ENCODE peak calls at places on chromosomes 12 and 14, in four cellular contexts. M, Z, I and S are unnamed samples.

GRCh38 chr14:68792830-68793733 is at the start of gene ZFP36L1:
- DNase-seq in I (peak; percentile 98), Z (peak; percentile 95), M (peak; percentile 97), S (peak; percentile 97)

GRCh38 chr12:112906712-112907414 is at the start of gene OAS1:
- DNase-seq in M (peak; percentile 78), I (no peak), Z (peak; percentile 52), S (no peak)

GRCh38 chr12:93736640-93737178 is 59.5 kb downstream of the CRADD start:
- DNase-seq in M (no peak), I (no peak), Z (no peak), S (peak; percentile 13)

GRCh38 chr12:62900686-62901272 is 34.2 kb downstream of the PPM1H start:
- DNase-seq in I (no peak), M (no peak), Z (no peak), S (no peak)

GRCh38 chr14:100591453-100592371 is 4.5 kb upstream of the BEGAIN start:
- DNase-seq in I (peak; percentile 61), Z (no peak), M (no peak), S (no peak)

GRCh38 chr14:34682787-34683321 is 31.5 kb downstream of the CFL2 start:
- DNase-seq in I (no peak), M (no peak), Z (no peak), S (no peak)

GRCh38 chr12:8823565-8824300 is 1.3 kb downstream of the A2ML1 start:
- DNase-seq in Z (no peak), I (no peak), M (no peak), S (peak; percentile 61)

GRCh38 chr12:80099259-80099658 is at the start of gene OTOGL:
- DNase-seq in Z (no peak), M (no peak), I (no peak), S (no peak)

GRCh38 chr12:96210376-96211055 is 16.3 kb downstream of the ELK3 start:
- DNase-seq in M (no peak), I (peak; percentile 87), Z (peak; percentile 54), S (no peak)

GRCh38 chr14:53147893-53148292 is 5.2 kb downstream of the DDHD1 start:
- DNase-seq in Z (no peak), M (no peak), I (no peak), S (no peak)

GRCh38 chr12:19148860-19149259 is 19.3 kb downstream of the PLEKHA5 start:
- DNase-seq in M (no peak), Z (no peak), I (no peak), S (no peak)

GRCh38 chr12:50111693-50112455 is at the start of gene COX14:
- DNase-seq in M (peak; percentile 99), I (peak; percentile 99), Z (peak; percentile 99), S (peak; percentile 99)

GRCh38 chr14:36950812-36951211 is 221.6 kb downstream of the SLC25A21 start:
- DNase-seq in I (no peak), M (no peak), Z (no peak), S (no peak)

GRCh38 chr14:38121280-38121679 is 86.4 kb upstream of the SSTR1 start:
- DNase-seq in M (no peak), I (no peak), Z (no peak), S (no peak)

GRCh38 chr12:51388066-51388799 is 3.0 kb downstream of the GALNT6 start:
- DNase-seq in M (no peak), Z (no peak), I (no peak), S (peak; percentile 87)

GRCh38 chr12:104190151-104190550 is 25.4 kb upstream of the TXNRD1 start:
- DNase-seq in Z (no peak), I (no peak), M (no peak), S (no peak)

GRCh38 chr12:32535260-32535999 is 136.1 kb downstream of the FGD4 start:
- DNase-seq in Z (peak; percentile 61), I (peak; percentile 85), M (peak; percentile 87), S (peak; percentile 15)

GRCh38 chr14:61847861-61848260 is 85.6 kb downstream of the SNAPC1 start:
- DNase-seq in I (no peak), M (no peak), Z (no peak), S (no peak)

GRCh38 chr12:49939707-49940106 is 10.8 kb upstream of the AQP2 start:
- DNase-seq in M (no peak), I (peak; percentile 21), Z (no peak), S (no peak)

GRCh38 chr14:49617846-49618519 is 2.4 kb downstream of the RPL36AL start:
- DNase-seq in Z (no peak), I (no peak), M (no peak), S (no peak)

GRCh38 chr12:66438601-66439000 is 136.3 kb downstream of the HELB start:
- DNase-seq in Z (no peak), I (no peak), M (no peak), S (no peak)

GRCh38 chr12:99824900-99825562 is 159.7 kb downstream of the ANKS1B start:
- DNase-seq in I (no peak), M (no peak), Z (no peak), S (no peak)

GRCh38 chr14:105861985-105862465 is 335.6 kb downstream of the TMEM121 start:
- DNase-seq in Z (peak; percentile 70), M (no peak), I (peak; percentile 82), S (no peak)

GRCh38 chr12:40145896-40146295 is 40.0 kb upstream of the SLC2A13 start:
- DNase-seq in I (no peak), Z (no peak), M (no peak), S (peak; percentile 5)

GRCh38 chr14:100654814-100655795 is 67.9 kb upstream of the BEGAIN start:
- DNase-seq in Z (no peak), I (no peak), M (peak; percentile 67), S (peak; percentile 20)

GRCh38 chr12:75207338-75208083 is 2.1 kb downstream of the KCNC2 start:
- DNase-seq in M (no peak), I (peak; percentile 72), Z (no peak), S (no peak)

GRCh38 chr12:121295746-121296617 is 527 bp downstream of the CAMKK2 start:
- DNase-seq in Z (peak; percentile 25), M (peak; percentile 88), I (peak; percentile 85), S (peak; percentile 62)

GRCh38 chr14:29637406-29637805 is 290.2 kb downstream of the PRKD1 start:
- DNase-seq in I (no peak), M (peak; percentile 90), Z (no peak), S (no peak)

DNA sequence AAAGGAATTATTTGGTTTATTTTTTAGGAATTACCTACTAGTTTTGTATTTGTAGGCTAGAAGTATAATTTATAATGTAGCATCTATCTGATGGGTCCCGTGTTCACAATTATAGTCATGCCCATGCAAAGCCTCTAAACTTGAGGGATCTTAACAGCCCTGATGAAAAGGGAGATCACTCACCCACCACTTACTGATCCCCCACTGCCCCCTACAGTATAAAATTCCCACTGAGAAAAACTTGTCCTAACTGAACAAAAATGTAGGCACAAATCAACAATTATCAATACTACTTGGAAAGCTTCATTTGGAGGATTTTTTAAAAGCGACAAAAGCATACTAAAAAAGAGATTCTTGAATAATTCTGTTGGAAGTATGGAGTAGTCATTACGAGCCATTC is 21.0 kb downstream of the WIF1 start:
- DNase-seq in Z (no peak), I (no peak), M (no peak), S (no peak)
- TF ChIP-seq POLR2A in Z (no peak), I (no peak), M (no peak), S (no peak)

DNA sequence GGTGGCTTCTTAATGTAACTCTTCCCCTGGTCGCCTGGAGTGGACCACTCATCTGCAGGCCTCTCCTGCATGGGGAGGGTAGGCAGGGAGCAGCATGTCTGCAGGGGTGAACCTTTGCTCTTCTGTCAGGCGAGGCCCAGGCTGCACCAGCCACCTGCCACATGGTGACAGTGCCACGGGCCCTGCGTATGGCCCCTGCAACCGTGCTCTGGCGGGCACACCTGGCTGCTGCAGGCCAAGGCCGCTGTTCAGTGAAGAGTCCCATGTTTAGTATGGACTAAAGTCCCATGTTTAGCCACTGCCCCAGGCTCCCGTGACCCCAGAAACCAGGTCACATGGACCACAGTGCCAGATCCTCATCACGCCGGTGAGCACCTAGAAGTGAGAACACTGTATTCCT is 187.0 kb downstream of the ADGRD1 start:
- DNase-seq in M (peak; percentile 25), Z (no peak), I (no peak), S (no peak)
- TF ChIP-seq POLR2A in M (no peak), Z (no peak), I (no peak), S (no peak)

DNA sequence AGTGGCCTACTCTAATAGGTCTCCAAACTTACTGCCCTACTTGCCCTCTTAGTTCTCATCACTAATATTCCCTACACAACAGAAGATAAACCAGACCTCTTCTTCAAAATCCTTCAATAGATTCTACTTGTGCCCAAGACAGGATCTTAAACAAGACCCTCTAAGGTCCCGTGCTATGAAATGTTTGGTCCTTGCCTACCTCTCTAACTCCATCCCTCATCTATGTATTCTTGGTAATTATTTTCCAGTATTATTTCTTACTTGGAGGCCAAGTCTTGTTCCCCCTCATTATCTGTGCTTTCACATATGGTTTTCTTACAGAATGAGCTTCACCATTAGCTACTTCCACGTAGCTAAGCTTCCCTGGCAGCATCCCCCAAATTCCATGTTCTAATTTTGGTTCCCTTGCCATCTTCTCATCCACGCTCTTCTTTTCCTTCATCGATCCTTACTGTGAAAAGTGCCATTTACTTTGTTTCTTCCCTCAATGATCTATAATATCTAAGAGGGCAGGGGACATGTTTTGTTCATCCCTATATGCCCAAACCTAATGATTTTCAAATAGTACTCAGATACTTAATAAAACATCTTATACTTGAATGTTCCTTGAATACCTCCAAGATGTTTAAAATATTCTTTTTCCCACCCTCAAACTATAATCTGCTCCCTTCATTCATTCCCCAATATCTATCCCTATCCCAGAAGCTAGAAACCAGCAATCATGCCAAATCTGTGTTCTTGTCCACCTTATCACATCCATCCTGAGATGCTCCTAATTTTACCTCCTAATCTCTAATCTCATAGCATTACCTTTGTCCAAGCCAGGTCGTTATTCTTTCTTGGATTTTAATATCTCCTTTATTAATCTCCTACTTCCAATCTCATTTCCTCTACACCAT is 10.1 kb downstream of the HNRNPC start:
- DNase-seq in M (no peak), I (no peak), Z (no peak), S (no peak)
- TF ChIP-seq POLR2A in M (no peak), I (no peak), Z (no peak), S (no peak)

GRCh38 chr12:108633534-108634224 is at the start of gene SELPLG:
- DNase-seq in M (peak; percentile 66), Z (peak; percentile 97), I (peak; percentile 98), S (peak; percentile 79)
- TF ChIP-seq POLR2A in M (peak; percentile 47), Z (peak; percentile 56), I (peak; percentile 43), S (peak; percentile 82)

DNA sequence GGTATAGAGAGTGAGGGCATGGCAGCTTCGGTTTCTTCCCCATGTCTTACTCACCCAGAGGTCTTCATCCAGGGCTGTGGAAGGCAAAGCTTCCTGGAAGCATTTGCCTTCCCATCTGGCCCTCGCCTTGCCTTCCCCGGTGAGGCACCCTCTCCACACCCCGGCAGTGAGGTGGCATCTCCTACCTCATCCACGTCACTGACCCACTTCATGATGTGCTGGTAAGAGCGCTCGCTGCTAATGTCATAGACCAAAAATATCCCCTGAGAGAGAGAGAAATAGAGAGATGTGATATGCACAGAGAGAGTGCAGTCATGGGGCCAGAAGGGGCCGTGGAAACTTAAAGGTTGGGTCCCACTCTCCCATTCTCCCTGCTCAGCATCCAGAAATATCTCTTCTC is 8.3 kb upstream of the GPX2 start:
- DNase-seq in M (no peak), I (no peak), Z (no peak), S (no peak)
- TF ChIP-seq POLR2A in M (no peak), I (no peak), Z (no peak), S (no peak)

GRCh38 chr12:6961695-6962284 is 8.7 kb downstream of the PHB2 start:
- DNase-seq in M (peak; percentile 55), Z (no peak), I (peak; percentile 91), S (peak; percentile 91)
- TF ChIP-seq POLR2A in M (peak; percentile 7), Z (peak; percentile 22), I (no peak), S (peak; percentile 86)

GRCh38 chr14:93184391-93185332 is at the start of the genes LYSET and MOAP1:
- DNase-seq in Z (peak; percentile 86), I (peak; percentile 98), M (peak; percentile 92), S (peak; percentile 89)
- TF ChIP-seq POLR2A in Z (peak; percentile 92), I (peak; percentile 63), M (peak; percentile 89), S (peak; percentile 78)

GRCh38 chr14:99171396-99171795 is 100.6 kb downstream of the BCL11B start:
- DNase-seq in M (no peak), I (no peak), Z (no peak), S (no peak)
- TF ChIP-seq POLR2A in M (no peak), I (no peak), Z (no peak), S (no peak)